ENCODE peak calls at places on chromosomes 1 and 21, in four cellular contexts. X, J, F and H are unnamed samples.

GRCh38 chr1:2966435-2966834 is 54.8 kb upstream of the ACTRT2 start:
- DNase-seq in X (no peak), F (no peak), J (no peak), H (no peak)

GRCh38 chr1:114310771-114311251 is 157.1 kb upstream of the SYT6 start:
- DNase-seq in J (peak; percentile 75), X (no peak), F (no peak), H (no peak)

GRCh38 chr1:194279975-194280374 is 1093.6 kb upstream of the B3GALT2 start:
- DNase-seq in J (no peak), X (no peak), F (no peak), H (no peak)

GRCh38 chr1:30525980-30526651 is 197.3 kb downstream of the MATN1 start:
- DNase-seq in X (peak; percentile 32), F (peak; percentile 7), J (peak; percentile 44), H (no peak)

GRCh38 chr1:211415700-211416099 is 76.3 kb downstream of the RD3 start:
- DNase-seq in J (no peak), X (no peak), F (no peak), H (no peak)

GRCh38 chr1:92483442-92484170 is 3.1 kb downstream of the GFI1 start:
- DNase-seq in J (no peak), F (no peak), X (no peak), H (no peak)

GRCh38 chr1:44318097-44319088 is 36.7 kb downstream of the ERI3 start:
- DNase-seq in F (peak; percentile 34), J (peak; percentile 23), X (peak; percentile 61), H (peak; percentile 81)

GRCh38 chr21:45155910-45156309 is 81.5 kb downstream of the ADARB1 start:
- DNase-seq in J (no peak), F (no peak), X (no peak), H (no peak)

GRCh38 chr1:91883470-91883869 is 2.5 kb downstream of the TGFBR3 start:
- DNase-seq in X (peak; percentile 50), F (peak; percentile 23), J (peak; percentile 62), H (peak; percentile 21)

GRCh38 chr1:11245904-11246726 is 16.2 kb downstream of the MTOR start:
- DNase-seq in F (no peak), J (no peak), X (no peak), H (no peak)

GRCh38 chr1:11253226-11253625 is 9.1 kb downstream of the MTOR start:
- DNase-seq in X (no peak), J (no peak), F (no peak), H (peak; percentile 2)

GRCh38 chr1:11245248-11245647 is 17.1 kb downstream of the MTOR start:
- DNase-seq in F (no peak), X (no peak), J (no peak), H (no peak)

GRCh38 chr1:11248169-11248568 is 14.2 kb downstream of the MTOR start:
- DNase-seq in F (no peak), X (no peak), J (no peak), H (no peak)
- TF ChIP-seq MAZ in F (no peak), X (no peak), J (no peak), H (no peak)

GRCh38 chr1:62058951-62059350 is 135.7 kb upstream of the L1TD1 start:
- DNase-seq in F (no peak), X (no peak), J (no peak), H (no peak)
- TF ChIP-seq MAZ in F (no peak), X (no peak), J (no peak), H (no peak)

GRCh38 chr1:6509603-6510291 is 18.3 kb upstream of the PLEKHG5 start:
- DNase-seq in J (no peak), X (no peak), F (no peak), H (no peak)
- TF ChIP-seq MAZ in J (no peak), X (no peak), F (no peak), H (no peak)

DNA sequence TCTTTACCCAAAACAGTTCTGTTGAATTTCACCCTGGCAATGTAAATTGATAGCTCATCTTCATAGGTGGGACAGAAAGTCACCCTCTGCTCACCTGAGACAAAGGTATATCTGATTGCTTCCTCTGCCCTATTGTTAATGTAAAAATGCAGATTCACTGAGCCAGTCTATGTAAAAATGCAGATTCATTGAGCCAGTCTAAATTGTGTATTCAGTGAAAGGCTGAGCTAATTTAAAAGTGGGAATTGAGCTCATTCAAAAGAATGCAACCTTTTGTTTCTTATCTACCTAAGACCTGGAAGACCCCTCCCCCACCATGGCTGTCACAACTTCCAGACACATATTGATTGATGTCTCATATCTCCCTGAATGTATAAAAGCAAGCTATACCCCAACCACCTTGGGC is 4.8 kb upstream of the MYSM1 start:
- DNase-seq in J (no peak), F (peak; percentile 39), X (no peak), H (no peak)
- TF ChIP-seq MAZ in J (no peak), F (no peak), X (no peak), H (no peak)